ENCODE peak calls at places on chromosomes 6 and 20, in seven cellular contexts. One of them, this sample, is unnamed.

GRCh38 chr6:36249010-36249409 is 20.9 kb upstream of the PNPLA1 start:
- DNase-seq in mesendoderm: peak; percentile 26
- DNase-seq in neuronal stem cell: no peak
- DNase-seq in IMR-90: peak; percentile 70
- DNase-seq in mesenchymal stem cell: peak; percentile 17
- DNase-seq in H1: no peak
- DNase-seq in trophoblast cell: no peak
- DNase-seq in this sample: no peak

GRCh38 chr6:28758046-28758817 is 165.6 kb downstream of the TRIM27 start:
- DNase-seq in mesendoderm: peak; percentile 92
- DNase-seq in neuronal stem cell: no peak
- DNase-seq in IMR-90: peak; percentile 48
- DNase-seq in mesenchymal stem cell: no peak
- DNase-seq in H1: peak; percentile 93
- DNase-seq in trophoblast cell: peak; percentile 84
- DNase-seq in this sample: peak; percentile 80

GRCh38 chr6:46983007-46983411 is 59.1 kb downstream of the ADGRF1 start:
- DNase-seq in mesendoderm: peak; percentile 90
- DNase-seq in neuronal stem cell: no peak
- DNase-seq in IMR-90: no peak
- DNase-seq in mesenchymal stem cell: peak; percentile 48
- DNase-seq in H1: no peak
- DNase-seq in trophoblast cell: peak; percentile 82
- DNase-seq in this sample: peak; percentile 36

GRCh38 chr6:39493174-39493573 is 170.7 kb upstream of the KCNK16 start:
- DNase-seq in mesendoderm: peak; percentile 20
- DNase-seq in neuronal stem cell: no peak
- DNase-seq in IMR-90: no peak
- DNase-seq in mesenchymal stem cell: peak; percentile 66
- DNase-seq in H1: no peak
- DNase-seq in trophoblast cell: peak; percentile 73
- DNase-seq in this sample: no peak

GRCh38 chr6:97174471-97174870 is 108.5 kb downstream of the MMS22L start:
- DNase-seq in mesendoderm: peak; percentile 65
- DNase-seq in neuronal stem cell: no peak
- DNase-seq in IMR-90: no peak
- DNase-seq in mesenchymal stem cell: no peak
- DNase-seq in H1: no peak
- DNase-seq in trophoblast cell: peak; percentile 83
- DNase-seq in this sample: no peak

GRCh38 chr6:69063401-69063800 is 428.3 kb downstream of the ADGRB3 start:
- DNase-seq in mesendoderm: no peak
- DNase-seq in neuronal stem cell: no peak
- DNase-seq in IMR-90: no peak
- DNase-seq in mesenchymal stem cell: no peak
- DNase-seq in H1: no peak
- DNase-seq in trophoblast cell: no peak
- DNase-seq in this sample: no peak

GRCh38 chr20:62313460-62314338 is 10.9 kb downstream of the ADRM1 start:
- DNase-seq in mesendoderm: no peak
- DNase-seq in neuronal stem cell: no peak
- DNase-seq in IMR-90: no peak
- DNase-seq in mesenchymal stem cell: no peak
- DNase-seq in H1: no peak
- DNase-seq in trophoblast cell: no peak
- DNase-seq in this sample: no peak

GRCh38 chr6:91534614-91535013 is 947.7 kb upstream of the MAP3K7 start:
- DNase-seq in mesendoderm: peak; percentile 9
- DNase-seq in neuronal stem cell: no peak
- DNase-seq in IMR-90: no peak
- DNase-seq in mesenchymal stem cell: no peak
- DNase-seq in H1: no peak
- DNase-seq in trophoblast cell: no peak
- DNase-seq in this sample: no peak

GRCh38 chr6:154410619-154411044 is 54.0 kb upstream of the IPCEF1 start:
- DNase-seq in mesendoderm: peak; percentile 67
- DNase-seq in neuronal stem cell: no peak
- DNase-seq in IMR-90: peak; percentile 97
- DNase-seq in mesenchymal stem cell: peak; percentile 94
- DNase-seq in H1: no peak
- DNase-seq in trophoblast cell: peak; percentile 43
- DNase-seq in this sample: no peak

GRCh38 chr20:36482044-36482473 is 59.3 kb upstream of the MYL9 start:
- DNase-seq in mesendoderm: no peak
- DNase-seq in neuronal stem cell: no peak
- DNase-seq in IMR-90: no peak
- DNase-seq in mesenchymal stem cell: no peak
- DNase-seq in H1: no peak
- DNase-seq in trophoblast cell: no peak
- DNase-seq in this sample: no peak

DNA sequence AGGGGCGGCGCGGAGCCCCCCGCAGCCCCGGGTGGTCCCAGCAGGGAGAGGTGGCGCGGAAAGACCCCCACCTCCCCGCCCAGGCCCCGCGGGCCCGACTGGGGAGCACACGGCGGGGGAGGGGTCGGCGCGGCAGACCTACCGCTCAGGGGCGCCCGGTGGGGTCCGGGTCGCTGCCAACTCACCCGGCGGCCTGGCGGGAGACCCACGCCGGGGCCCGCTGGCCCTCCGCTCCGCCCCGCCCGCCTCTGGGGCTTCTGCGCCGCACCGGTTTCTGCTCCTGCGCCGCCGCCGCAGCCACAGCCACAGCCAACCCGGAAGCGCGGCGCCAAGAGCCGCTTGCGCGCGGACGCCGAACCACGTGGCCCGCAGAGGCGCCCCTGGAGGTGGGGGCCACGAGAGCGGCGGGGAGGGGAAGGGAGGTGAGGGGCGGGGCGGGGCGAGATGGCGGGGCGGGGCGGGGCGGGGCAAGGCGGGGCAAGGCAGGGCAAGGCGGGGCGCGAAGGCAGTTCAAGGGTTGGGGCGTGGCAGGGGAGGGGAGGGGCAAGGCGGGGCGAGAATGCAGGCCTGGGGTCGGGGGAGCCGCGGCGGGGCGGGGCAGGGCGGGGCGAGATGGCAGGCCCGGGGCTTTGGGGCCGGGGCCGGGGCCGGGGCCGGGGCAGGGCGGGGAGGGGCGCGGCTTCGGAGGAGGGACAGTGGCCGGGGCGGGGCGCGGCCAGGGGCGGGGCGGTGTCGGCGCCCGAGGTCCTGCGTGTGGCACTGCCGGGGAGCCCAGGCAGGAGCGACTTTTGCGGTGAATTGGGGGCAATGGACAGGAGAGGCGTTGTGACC is at the start of gene ZBTB24:
- DNase-seq in mesendoderm: peak; percentile 93
- DNase-seq in neuronal stem cell: peak; percentile 86
- DNase-seq in IMR-90: peak; percentile 80
- DNase-seq in mesenchymal stem cell: peak; percentile 89
- DNase-seq in H1: peak; percentile 85
- DNase-seq in trophoblast cell: peak; percentile 93
- DNase-seq in this sample: peak; percentile 96
- H3K4ac ChIP-seq in mesendoderm: peak within 1 kb of the TSS; percentile 98
- H3K4ac ChIP-seq in neuronal stem cell: no peak within 1 kb of the TSS
- H3K4ac ChIP-seq in IMR-90: peak within 1 kb of the TSS; percentile 3
- H3K4ac ChIP-seq in mesenchymal stem cell: peak within 1 kb of the TSS; percentile 35
- H3K4ac ChIP-seq in H1: no peak within 1 kb of the TSS
- H3K4ac ChIP-seq in trophoblast cell: peak within 1 kb of the TSS; percentile 82
- H3K4ac ChIP-seq in this sample: no peak within 1 kb of the TSS

GRCh38 chr20:52676282-52676995 is 295.7 kb upstream of the TSHZ2 start:
- DNase-seq in mesendoderm: peak; percentile 46
- DNase-seq in neuronal stem cell: no peak
- DNase-seq in IMR-90: no peak
- DNase-seq in mesenchymal stem cell: no peak
- DNase-seq in H1: no peak
- DNase-seq in trophoblast cell: no peak
- DNase-seq in this sample: peak; percentile 51

GRCh38 chr20:52681288-52681687 is 290.9 kb upstream of the TSHZ2 start:
- DNase-seq in mesendoderm: no peak
- DNase-seq in neuronal stem cell: no peak
- DNase-seq in IMR-90: no peak
- DNase-seq in mesenchymal stem cell: no peak
- DNase-seq in H1: no peak
- DNase-seq in trophoblast cell: no peak
- DNase-seq in this sample: no peak

GRCh38 chr20:52675414-52675813 is 296.7 kb upstream of the TSHZ2 start:
- DNase-seq in mesendoderm: no peak
- DNase-seq in neuronal stem cell: no peak
- DNase-seq in IMR-90: no peak
- DNase-seq in mesenchymal stem cell: no peak
- DNase-seq in H1: no peak
- DNase-seq in trophoblast cell: peak; percentile 43
- DNase-seq in this sample: no peak
- H3K4ac ChIP-seq in mesendoderm: no peak overlapping the region
- H3K4ac ChIP-seq in neuronal stem cell: no peak overlapping the region
- H3K4ac ChIP-seq in IMR-90: no peak overlapping the region
- H3K4ac ChIP-seq in mesenchymal stem cell: no peak overlapping the region
- H3K4ac ChIP-seq in H1: no peak overlapping the region
- H3K4ac ChIP-seq in trophoblast cell: no peak overlapping the region
- H3K4ac ChIP-seq in this sample: no peak overlapping the region

GRCh38 chr6:12129523-12129922 is 117.4 kb downstream of the HIVEP1 start:
- DNase-seq in mesendoderm: no peak
- DNase-seq in neuronal stem cell: no peak
- DNase-seq in IMR-90: no peak
- DNase-seq in mesenchymal stem cell: no peak
- DNase-seq in H1: no peak
- DNase-seq in trophoblast cell: no peak
- DNase-seq in this sample: no peak

GRCh38 chr6:12134991-12135390 is 122.9 kb downstream of the HIVEP1 start:
- DNase-seq in mesendoderm: no peak
- DNase-seq in neuronal stem cell: no peak
- DNase-seq in IMR-90: no peak
- DNase-seq in mesenchymal stem cell: no peak
- DNase-seq in H1: no peak
- DNase-seq in trophoblast cell: no peak
- DNase-seq in this sample: no peak

GRCh38 chr6:12136905-12137304 is 124.8 kb downstream of the HIVEP1 start:
- DNase-seq in mesendoderm: no peak
- DNase-seq in neuronal stem cell: no peak
- DNase-seq in IMR-90: peak; percentile 77
- DNase-seq in mesenchymal stem cell: peak; percentile 60
- DNase-seq in H1: no peak
- DNase-seq in trophoblast cell: no peak
- DNase-seq in this sample: no peak

GRCh38 chr6:12134581-12134980 is 122.5 kb downstream of the HIVEP1 start:
- DNase-seq in mesendoderm: no peak
- DNase-seq in neuronal stem cell: no peak
- DNase-seq in IMR-90: no peak
- DNase-seq in mesenchymal stem cell: no peak
- DNase-seq in H1: no peak
- DNase-seq in trophoblast cell: no peak
- DNase-seq in this sample: no peak

DNA sequence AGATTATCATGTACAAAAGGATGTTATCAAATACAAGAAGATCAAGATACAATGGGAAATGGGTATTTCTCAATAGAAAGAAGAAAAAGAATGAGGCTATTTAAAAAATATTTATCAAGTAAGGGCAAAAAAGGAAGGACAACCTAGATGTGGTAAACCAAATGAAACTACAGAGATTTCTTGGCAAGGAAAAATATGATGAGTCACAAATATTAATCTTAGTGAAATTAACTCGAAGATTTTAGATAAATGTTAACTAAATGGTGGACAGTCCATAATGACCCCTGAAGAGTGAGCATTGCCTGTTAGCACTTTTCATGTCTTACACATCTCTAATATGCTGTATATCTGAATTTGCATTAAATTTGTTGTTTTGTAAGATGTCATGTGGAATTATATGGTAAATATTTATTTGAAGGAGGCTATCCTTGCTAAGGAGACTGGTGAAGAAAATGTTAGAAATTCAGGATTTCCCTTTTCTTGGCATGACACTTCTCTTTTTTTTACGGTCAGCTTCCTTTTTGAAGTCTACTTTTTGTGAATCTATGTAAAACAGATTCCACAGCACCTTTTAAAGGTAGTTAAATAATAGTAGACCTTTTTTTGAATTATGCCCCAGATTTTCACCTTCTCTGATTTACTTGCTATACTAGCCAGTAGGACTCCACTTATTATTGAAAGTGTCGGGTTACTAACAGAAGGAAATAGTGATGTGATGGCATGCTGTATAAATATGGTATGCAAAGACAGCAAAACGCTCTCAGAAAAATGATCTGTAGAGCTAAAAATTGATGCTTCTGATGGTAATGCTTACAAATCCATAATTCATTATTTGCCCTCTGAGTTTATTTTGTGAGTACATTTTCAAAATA is 120.5 kb downstream of the HIVEP1 start:
- DNase-seq in mesendoderm: no peak
- DNase-seq in neuronal stem cell: no peak
- DNase-seq in IMR-90: peak; percentile 38
- DNase-seq in mesenchymal stem cell: no peak
- DNase-seq in H1: no peak
- DNase-seq in trophoblast cell: no peak
- DNase-seq in this sample: no peak
- H3K4ac ChIP-seq in mesendoderm: no peak overlapping the region
- H3K4ac ChIP-seq in neuronal stem cell: no peak overlapping the region
- H3K4ac ChIP-seq in IMR-90: no peak overlapping the region
- H3K4ac ChIP-seq in mesenchymal stem cell: no peak overlapping the region
- H3K4ac ChIP-seq in H1: no peak overlapping the region
- H3K4ac ChIP-seq in trophoblast cell: no peak overlapping the region
- H3K4ac ChIP-seq in this sample: no peak overlapping the region

DNA sequence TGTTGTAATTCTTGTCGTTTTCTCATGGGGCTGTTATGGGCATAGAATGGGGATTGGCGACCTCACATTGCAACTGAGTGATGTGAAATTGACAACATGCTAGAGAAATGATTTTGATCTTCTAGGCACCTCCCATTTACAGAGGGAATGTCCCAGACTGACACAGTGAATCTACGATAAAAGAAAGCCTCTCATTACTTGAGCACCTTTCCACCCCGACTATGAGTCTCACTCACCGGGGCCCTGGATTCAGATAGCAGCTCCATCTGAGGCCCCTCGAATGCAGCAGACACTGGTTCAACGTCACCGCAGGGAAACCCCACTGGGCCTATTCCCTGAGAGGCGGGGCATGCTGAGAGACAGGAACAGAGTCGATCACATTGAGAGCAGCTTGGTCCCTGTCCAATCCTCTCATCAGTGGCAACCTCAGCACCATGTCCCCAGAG is 49.1 kb downstream of the NFATC2 start:
- DNase-seq in mesendoderm: no peak
- DNase-seq in neuronal stem cell: no peak
- DNase-seq in IMR-90: no peak
- DNase-seq in mesenchymal stem cell: no peak
- DNase-seq in H1: no peak
- DNase-seq in trophoblast cell: no peak
- DNase-seq in this sample: no peak
- H3K4ac ChIP-seq in mesendoderm: no peak overlapping the region
- H3K4ac ChIP-seq in neuronal stem cell: no peak overlapping the region
- H3K4ac ChIP-seq in IMR-90: no peak overlapping the region
- H3K4ac ChIP-seq in mesenchymal stem cell: no peak overlapping the region
- H3K4ac ChIP-seq in H1: no peak overlapping the region
- H3K4ac ChIP-seq in trophoblast cell: no peak overlapping the region
- H3K4ac ChIP-seq in this sample: no peak overlapping the region

DNA sequence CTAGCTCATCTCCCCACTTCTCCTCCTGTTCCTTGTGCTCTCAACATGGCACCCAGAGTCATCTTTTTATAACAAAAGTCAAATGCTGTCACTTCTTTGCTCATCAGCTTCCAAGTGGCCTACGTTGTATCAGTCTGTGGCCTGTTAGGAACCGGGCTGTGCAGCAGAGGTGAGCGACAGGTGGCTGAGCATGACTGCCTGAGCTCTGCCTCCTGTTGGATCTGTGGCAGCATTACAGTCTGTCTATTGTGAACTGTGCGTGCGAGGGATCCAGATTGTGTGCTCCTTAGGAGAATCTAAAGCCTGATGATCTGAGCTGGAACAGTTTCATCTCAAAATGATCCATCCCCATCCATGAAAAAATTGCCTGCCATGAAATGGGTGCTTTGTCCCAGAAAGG is 129.6 kb downstream of the FNDC1 start:
- DNase-seq in mesendoderm: no peak
- DNase-seq in neuronal stem cell: no peak
- DNase-seq in IMR-90: no peak
- DNase-seq in mesenchymal stem cell: no peak
- DNase-seq in H1: no peak
- DNase-seq in trophoblast cell: no peak
- DNase-seq in this sample: no peak
- H3K4ac ChIP-seq in mesendoderm: no peak overlapping the region
- H3K4ac ChIP-seq in neuronal stem cell: no peak overlapping the region
- H3K4ac ChIP-seq in IMR-90: no peak overlapping the region
- H3K4ac ChIP-seq in mesenchymal stem cell: no peak overlapping the region
- H3K4ac ChIP-seq in H1: no peak overlapping the region
- H3K4ac ChIP-seq in trophoblast cell: no peak overlapping the region
- H3K4ac ChIP-seq in this sample: no peak overlapping the region

This sample was measured in H9.